ENCODE peak calls at places on chromosomes 11 and 22, in four cellular contexts. E, G, C and I are unnamed samples.

GRCh38 chr22:48959496-48959895 is 868.2 kb downstream of the BRD1 start:
- DNase-seq in G (no peak), E (no peak), C (no peak), I (no peak)

GRCh38 chr11:129950319-129951034 is 52.2 kb downstream of the PRDM10 start:
- DNase-seq in E (no peak), G (peak; percentile 65), C (peak; percentile 74), I (peak; percentile 42)

GRCh38 chr11:42315846-42316245 is 856.4 kb upstream of the LRRC4C start:
- DNase-seq in E (no peak), G (no peak), C (no peak), I (no peak)

GRCh38 chr22:41992496-41992895 is 6.1 kb upstream of the WBP2NL start:
- DNase-seq in G (no peak), E (no peak), C (no peak), I (no peak)

GRCh38 chr11:115778928-115779650 is 274.9 kb upstream of the CADM1 start:
- DNase-seq in E (no peak), C (peak; percentile 83), G (no peak), I (no peak)

GRCh38 chr11:7892059-7892699 is 38.9 kb downstream of the OR10A6 start:
- DNase-seq in E (no peak), G (no peak), C (no peak), I (peak; percentile 72)

GRCh38 chr11:86162257-86162656 is 82.3 kb upstream of the EED start:
- DNase-seq in C (peak; percentile 43), G (peak; percentile 52), E (no peak), I (peak; percentile 76)

GRCh38 chr11:116686891-116687290 is 85.9 kb downstream of the BUD13 start:
- DNase-seq in G (no peak), C (no peak), E (no peak), I (no peak)

GRCh38 chr11:75330279-75330678 is 21.2 kb downstream of the ARRB1 start:
- DNase-seq in G (no peak), E (no peak), C (no peak), I (no peak)

GRCh38 chr11:109695696-109696095 is 273.7 kb downstream of the C11orf87 start:
- DNase-seq in C (no peak), E (no peak), G (no peak), I (peak; percentile 94)

GRCh38 chr11:131653244-131653643 is 282.8 kb downstream of the NTM start:
- DNase-seq in G (no peak), C (no peak), E (no peak), I (no peak)

DNA sequence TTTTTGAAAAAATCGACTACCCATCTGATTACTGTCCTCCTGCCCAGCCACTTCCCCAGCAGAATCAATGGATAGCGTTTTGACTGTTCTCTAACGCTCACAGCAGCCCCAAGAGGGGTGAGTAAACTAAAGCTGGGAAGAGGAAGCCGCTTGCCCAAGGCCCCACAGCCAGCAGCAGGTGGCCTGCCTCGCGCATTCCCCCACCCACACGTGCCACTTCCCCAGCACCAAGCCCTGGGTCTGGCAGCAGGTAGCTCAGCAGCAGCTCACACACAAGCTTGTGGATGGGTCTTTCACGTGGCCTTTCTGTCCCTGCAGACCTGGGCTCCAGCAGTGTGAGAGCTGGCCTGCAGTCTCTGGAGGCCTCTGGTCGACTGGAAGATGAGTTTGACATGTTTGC is 34.3 kb downstream of the TOM1 start:
- DNase-seq in C (no peak), E (no peak), G (no peak), I (no peak)
- H3K4me3 ChIP-seq in C (no peak overlapping the region), E (no peak overlapping the region), G (no peak overlapping the region), I (no peak overlapping the region)

DNA sequence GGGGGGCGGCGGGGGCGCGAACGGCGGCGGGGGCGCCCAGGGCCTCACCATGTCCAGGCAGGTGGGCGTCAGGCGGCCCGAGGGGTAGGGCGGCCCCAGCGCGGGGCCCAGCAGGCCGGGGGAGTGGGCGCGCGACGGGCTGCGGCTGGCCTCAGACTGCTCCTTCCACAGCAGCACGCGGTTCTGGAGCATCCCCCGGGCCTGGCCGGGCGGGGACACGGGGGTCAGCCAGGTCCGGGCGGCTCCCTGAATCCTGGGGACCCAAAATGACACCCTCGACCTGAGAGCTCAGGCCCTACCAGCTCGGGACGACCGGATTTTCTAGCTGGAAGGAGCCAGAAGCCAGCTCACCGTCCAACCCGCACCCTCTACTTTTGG is 5.5 kb upstream of the SLC16A8 start:
- DNase-seq in G (no peak), E (no peak), C (no peak), I (no peak)
- H3K4me3 ChIP-seq in G (no peak overlapping the region), E (no peak overlapping the region), C (no peak overlapping the region), I (no peak overlapping the region)

GRCh38 chr11:31812392-31813241 is 1.5 kb upstream of the PAX6 start:
- DNase-seq in C (no peak), G (no peak), E (no peak), I (no peak)
- H3K4me3 ChIP-seq in C (peak overlapping the region; percentile 32), G (peak overlapping the region; percentile 58), E (no peak overlapping the region), I (peak overlapping the region; percentile 29)

DNA sequence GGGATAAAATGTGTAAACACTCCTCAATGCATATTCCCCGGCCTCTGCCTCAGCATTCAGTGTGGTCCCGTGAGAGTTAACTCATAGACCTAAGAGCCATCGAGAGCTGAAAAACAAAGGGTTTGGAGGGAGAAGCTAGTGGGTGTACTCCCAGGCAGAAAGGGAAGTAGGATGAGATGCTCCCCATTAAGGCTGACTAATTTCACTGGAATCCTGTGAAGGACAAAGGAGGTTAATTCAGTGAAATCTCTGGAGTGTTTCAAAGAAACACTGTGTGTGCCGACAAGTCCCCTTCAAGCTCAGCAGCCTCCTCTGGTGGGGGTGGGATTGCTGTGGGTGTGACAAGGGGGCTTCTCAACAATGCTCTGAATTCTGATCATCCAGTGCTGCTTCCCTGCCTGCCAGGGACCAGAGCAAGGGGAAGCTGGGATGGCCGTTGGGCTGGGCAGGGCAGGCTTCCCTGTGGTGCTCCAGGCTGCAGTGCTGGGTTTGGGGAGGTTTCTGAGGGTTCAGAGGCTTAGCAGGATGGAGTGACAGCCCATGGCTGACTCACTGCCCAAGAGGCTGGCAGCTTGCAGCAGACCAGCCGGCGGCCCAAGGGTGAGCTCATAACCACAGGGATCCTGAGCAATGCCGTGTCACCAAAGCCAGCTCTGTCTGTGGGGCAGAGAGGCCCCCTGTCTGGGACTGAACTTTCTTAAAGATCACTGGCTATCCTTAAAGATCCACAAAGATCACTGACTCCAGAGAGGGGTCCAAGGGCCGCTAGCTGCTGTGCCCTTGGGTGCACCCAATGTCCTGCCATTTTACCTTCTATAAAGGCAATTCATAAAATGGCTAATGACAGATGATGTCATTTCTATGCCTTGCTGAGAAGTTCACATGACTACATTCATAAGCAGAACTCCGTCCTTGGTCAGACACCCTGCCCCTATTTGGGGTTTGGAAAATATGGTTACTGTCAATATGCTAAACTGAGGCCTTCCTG is 61.3 kb upstream of the BMAL1 start:
- DNase-seq in G (no peak), C (peak; percentile 79), E (peak; percentile 94), I (peak; percentile 92)
- H3K4me3 ChIP-seq in G (no peak overlapping the region), C (no peak overlapping the region), E (peak overlapping the region; percentile 44), I (peak overlapping the region; percentile 7)

DNA sequence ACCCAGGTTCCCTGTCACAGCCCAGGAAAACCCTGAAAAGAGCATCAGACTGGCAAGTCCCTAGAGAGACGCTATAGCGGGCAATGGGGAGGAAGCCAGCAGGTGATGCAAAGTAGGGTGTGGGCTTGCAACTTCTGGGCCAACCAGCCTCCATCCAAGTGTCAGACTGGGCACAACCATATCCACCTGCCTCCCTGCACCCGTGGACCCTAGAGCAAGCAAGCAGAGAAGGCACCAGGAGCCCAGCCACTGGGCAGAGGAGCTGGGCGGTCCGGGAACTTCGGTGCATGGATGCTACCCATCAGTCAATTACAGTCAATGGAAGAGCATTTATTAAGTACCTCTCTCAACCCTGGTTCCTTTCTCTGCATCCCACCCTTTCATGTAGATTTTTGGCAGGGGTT is 2.8 kb downstream of the NECTIN1 start:
- DNase-seq in G (no peak), E (no peak), C (no peak), I (no peak)
- H3K4me3 ChIP-seq in G (no peak overlapping the region), E (no peak overlapping the region), C (no peak overlapping the region), I (no peak overlapping the region)

DNA sequence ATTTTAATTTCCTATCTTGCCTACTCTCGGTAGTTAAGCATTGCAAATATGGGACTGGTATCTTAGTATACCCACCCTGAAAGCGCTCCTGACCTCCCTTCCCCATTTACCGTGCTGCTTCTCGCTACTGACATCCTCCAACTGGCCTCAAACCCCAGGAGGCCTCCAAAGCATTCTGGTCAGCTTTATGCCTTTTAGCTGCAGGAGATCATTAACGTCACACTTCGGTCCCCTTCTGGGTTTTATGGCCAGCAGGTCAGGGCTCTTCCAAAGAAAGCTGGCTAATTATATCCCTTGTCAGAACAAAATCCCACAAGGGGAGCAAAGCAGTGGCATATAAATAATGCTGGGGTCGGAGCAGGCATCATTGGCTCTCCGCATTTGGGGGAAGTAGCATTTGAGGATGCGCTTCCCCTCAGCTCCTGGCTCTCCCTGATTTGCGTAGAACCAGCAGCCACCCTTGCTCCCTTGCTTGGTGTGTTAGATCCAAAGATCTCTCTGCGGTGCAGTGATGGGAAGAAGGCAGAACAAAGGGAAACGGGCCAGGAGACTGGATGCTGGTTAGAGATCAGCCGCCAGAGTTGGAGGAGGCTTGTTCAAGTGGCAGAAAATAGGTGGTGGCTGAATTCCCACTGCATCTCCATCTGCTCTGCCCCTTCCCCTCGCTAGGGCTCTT is 117.4 kb downstream of the DBX1 start:
- DNase-seq in G (no peak), E (no peak), C (no peak), I (no peak)
- H3K4me3 ChIP-seq in G (no peak overlapping the region), E (no peak overlapping the region), C (no peak overlapping the region), I (no peak overlapping the region)